ENCODE peak calls at places on chromosome 7, in nine cellular contexts. Q, V, U, W, N, K, B, F and T are unnamed samples.

GRCh38 chr7:157434231-157434630 is 97.4 kb downstream of the DNAJB6 start:
- DNase-seq in U (no peak), Q (no peak), K (no peak), F (no peak), W (no peak), B (no peak), V (no peak), N (no peak), T (no peak)

GRCh38 chr7:70894799-70895198 is 237.1 kb upstream of the GALNT17 start:
- DNase-seq in K (no peak), V (no peak), B (no peak), W (no peak), N (no peak), Q (no peak), U (no peak), F (no peak), T (no peak)

GRCh38 chr7:143416565-143417149 is 8.0 kb upstream of the EPHA1 start:
- DNase-seq in U (no peak), Q (peak), B (no peak), F (no peak), V (no peak), N (no peak), W (peak), K (peak), T (peak)

GRCh38 chr7:140231779-140232491 is 55.2 kb upstream of the KDM7A start:
- DNase-seq in B (no peak), F (no peak), Q (no peak), N (no peak), V (no peak), W (no peak), K (no peak), U (no peak), T (no peak)

GRCh38 chr7:150997075-150997511 is 6.3 kb downstream of the NOS3 start:
- DNase-seq in B (no peak), U (no peak), K (no peak), V (no peak), Q (no peak), W (no peak), F (no peak), N (no peak), T (no peak)

GRCh38 chr7:157129200-157129599 is 9.5 kb upstream of the UBE3C start:
- DNase-seq in F (no peak), V (no peak), N (no peak), B (no peak), Q (no peak), U (no peak), K (no peak), W (no peak), T (no peak)

GRCh38 chr7:51369746-51370145 is 53.1 kb upstream of the COBL start:
- DNase-seq in N (no peak), B (peak), V (no peak), K (no peak), F (no peak), U (no peak), Q (peak), W (peak), T (no peak)

GRCh38 chr7:65287023-65287422 is 86.6 kb upstream of the ZNF92 start:
- DNase-seq in Q (peak), K (no peak), B (no peak), F (no peak), N (no peak), W (no peak), V (no peak), U (no peak), T (no peak)

GRCh38 chr7:518630-519428 is 817 bp downstream of the PDGFA start:
- DNase-seq in N (no peak), W (no peak), Q (peak), B (peak), V (no peak), F (peak), U (no peak), K (no peak), T (peak)

GRCh38 chr7:27209933-27210440 is 10.1 kb upstream of the HOXA13 start:
- DNase-seq in V (no peak), Q (no peak), B (no peak), W (no peak), N (no peak), U (no peak), K (no peak), F (no peak), T (no peak)

GRCh38 chr7:143362126-143362961 is at the start of gene FAM131B:
- DNase-seq in K (no peak), Q (no peak), W (no peak), U (no peak), N (no peak), V (no peak), B (peak), F (no peak), T (no peak)

GRCh38 chr7:116630932-116631449 is 41.0 kb upstream of the MET start:
- DNase-seq in W (no peak), Q (peak), B (peak), N (no peak), F (no peak), K (peak), V (no peak), U (no peak), T (peak)

GRCh38 chr7:32947420-32947983 is 9.7 kb upstream of the FKBP9 start:
- DNase-seq in U (no peak), V (no peak), W (no peak), B (no peak), N (no peak), K (no peak), F (no peak), Q (no peak), T (no peak)

GRCh38 chr7:106858618-106859532 is 6.2 kb upstream of the PIK3CG start:
- DNase-seq in F (no peak), N (peak), B (no peak), K (no peak), W (no peak), Q (no peak), V (no peak), U (no peak), T (no peak)

GRCh38 chr7:3196629-3197028 is 104.4 kb upstream of the SDK1 start:
- DNase-seq in K (no peak), Q (no peak), V (no peak), N (peak), B (no peak), U (no peak), F (no peak), W (no peak), T (no peak)

GRCh38 chr7:80151274-80151665 is 16.6 kb downstream of the GNAI1 start:
- DNase-seq in K (no peak), N (no peak), U (no peak), B (no peak), V (no peak), W (no peak), Q (peak), F (no peak), T (peak)

GRCh38 chr7:4265056-4265455 is 417.0 kb upstream of the FOXK1 start:
- DNase-seq in U (no peak), N (peak), B (no peak), F (no peak), Q (no peak), V (peak), K (no peak), W (no peak), T (no peak)

GRCh38 chr7:111650456-111650999 is 88.2 kb upstream of the IMMP2L start:
- DNase-seq in B (no peak), U (no peak), Q (peak), V (no peak), F (no peak), N (no peak), K (no peak), W (no peak), T (peak)

GRCh38 chr7:75889826-75890225 is 11.0 kb downstream of the RHBDD2 start:
- DNase-seq in F (no peak), W (no peak), V (no peak), U (no peak), B (no peak), Q (peak), K (no peak), N (no peak), T (no peak)

GRCh38 chr7:34137176-34137575 is 231.8 kb downstream of the BMPER start:
- DNase-seq in K (no peak), N (no peak), W (no peak), F (no peak), Q (no peak), U (no peak), B (no peak), V (no peak), T (no peak)

GRCh38 chr7:3412871-3413270 is 111.8 kb downstream of the SDK1 start:
- DNase-seq in N (no peak), W (no peak), Q (no peak), K (no peak), B (no peak), U (no peak), F (no peak), V (no peak), T (no peak)

GRCh38 chr7:6489612-6490011 is 41.9 kb upstream of the DAGLB start:
- DNase-seq in Q (no peak), K (peak), U (no peak), N (no peak), B (no peak), W (peak), F (no peak), V (no peak), T (no peak)

GRCh38 chr7:100674441-100675407 is 1.2 kb downstream of the GNB2 start:
- DNase-seq in V (no peak), U (no peak), N (peak), W (peak), B (peak), F (no peak), K (no peak), Q (peak), T (no peak)

GRCh38 chr7:69211739-69212138 is 386.5 kb upstream of the AUTS2 start:
- DNase-seq in U (no peak), B (no peak), F (no peak), Q (no peak), K (no peak), W (peak), N (no peak), V (no peak), T (no peak)

GRCh38 chr7:98826811-98827231 is 43.0 kb downstream of the TMEM130 start:
- DNase-seq in K (no peak), U (no peak), F (peak), W (no peak), B (no peak), N (no peak), V (no peak), Q (no peak), T (no peak)

GRCh38 chr7:123557016-123557630 is 495 bp downstream of the NDUFA5 start:
- DNase-seq in B (no peak), W (no peak), U (no peak), V (no peak), Q (peak), F (no peak), N (no peak), K (no peak), T (peak)

GRCh38 chr7:102279537-102280400 is 6.9 kb upstream of the SH2B2 start:
- DNase-seq in B (peak), Q (peak), U (no peak), K (peak), F (peak), W (peak), V (no peak), N (peak), T (peak)

GRCh38 chr7:89681448-89681847 is 472.8 kb upstream of the STEAP1 start:
- DNase-seq in F (no peak), V (no peak), W (no peak), K (no peak), Q (no peak), B (no peak), N (no peak), U (no peak), T (no peak)

GRCh38 chr7:44796504-44797328 is at the start of gene PPIA:
- DNase-seq in U (peak), K (peak), Q (peak), N (peak), V (peak), F (peak), W (peak), B (peak), T (peak)

GRCh38 chr7:44799939-44800338 is 3.5 kb downstream of the PPIA start:
- DNase-seq in W (no peak), V (no peak), Q (no peak), K (no peak), N (no peak), F (no peak), B (no peak), U (no peak), T (no peak)

GRCh38 chr7:44798649-44799275 is 2.3 kb downstream of the PPIA start:
- DNase-seq in K (no peak), N (no peak), U (no peak), Q (peak), F (no peak), W (no peak), V (no peak), B (no peak), T (peak)

GRCh38 chr7:44796034-44796503 is 412 bp upstream of the PPIA start:
- DNase-seq in K (peak), B (no peak), N (no peak), W (peak), F (no peak), U (no peak), Q (peak), V (peak), T (peak)

GRCh38 chr7:44797329-44798258 is 1.1 kb downstream of the PPIA start:
- DNase-seq in N (peak), K (peak), V (peak), U (peak), F (peak), Q (peak), W (peak), B (peak), T (peak)
- TF ChIP-seq CTCF in N (peak), K (no peak), V (peak), U (peak), F (peak), Q (peak), W (peak), B (peak), T (peak)

DNA sequence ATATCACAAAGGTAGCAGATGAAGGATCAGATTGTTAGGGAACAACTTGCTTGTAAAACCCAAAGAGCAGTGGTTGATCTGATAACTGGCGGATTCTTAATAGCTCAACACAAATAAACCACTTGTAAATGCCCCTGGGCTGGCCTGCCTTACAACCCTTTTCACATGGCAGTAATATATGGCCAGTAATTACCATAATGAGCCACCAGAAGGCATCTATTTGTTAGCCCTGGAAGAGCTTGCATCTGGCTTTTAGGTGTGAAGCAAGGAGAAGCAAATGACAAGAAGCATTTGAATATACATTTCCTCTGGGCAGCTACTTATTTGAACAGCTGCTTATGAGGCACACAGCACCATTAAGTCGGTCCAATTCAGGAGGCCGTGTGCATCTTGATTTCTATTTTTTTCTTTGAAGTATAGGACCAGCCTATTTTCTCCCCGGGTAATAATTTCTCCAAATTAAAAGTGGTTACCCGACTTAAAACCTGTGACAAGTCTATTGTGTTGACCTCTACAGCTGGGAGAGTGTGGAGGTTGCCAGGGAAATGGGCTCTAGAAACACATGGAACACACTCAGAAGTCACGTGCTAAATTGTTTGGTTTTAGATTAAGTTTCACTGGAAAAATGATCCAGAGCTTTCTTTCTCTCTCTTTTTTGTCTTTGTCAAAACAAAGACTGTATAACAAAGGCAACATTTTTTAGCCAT is 113.4 kb downstream of the SEM1 start:
- DNase-seq in B (no peak), W (no peak), U (no peak), V (no peak), K (no peak), F (no peak), N (no peak), Q (peak), T (no peak)
- TF ChIP-seq CTCF in B (peak), W (no peak), U (peak), V (peak), K (no peak), F (no peak), N (no peak), Q (peak), T (no peak)

GRCh38 chr7:127252380-127252718 is 392 bp downstream of the GRM8 start:
- DNase-seq in V (no peak), K (no peak), W (no peak), U (no peak), B (no peak), F (no peak), N (no peak), Q (no peak), T (no peak)

GRCh38 chr7:127252736-127253288 is at the start of gene GRM8:
- DNase-seq in W (no peak), F (peak), Q (peak), B (no peak), U (no peak), K (no peak), V (no peak), N (peak), T (no peak)

GRCh38 chr7:127251048-127251451 is 1.7 kb downstream of the GRM8 start:
- DNase-seq in K (no peak), N (no peak), W (no peak), Q (no peak), B (no peak), F (no peak), U (no peak), V (no peak), T (no peak)

GRCh38 chr7:127251458-127252379 is 1.0 kb downstream of the GRM8 start:
- DNase-seq in N (peak), U (no peak), V (no peak), B (no peak), K (no peak), Q (no peak), F (no peak), W (no peak), T (no peak)

DNA sequence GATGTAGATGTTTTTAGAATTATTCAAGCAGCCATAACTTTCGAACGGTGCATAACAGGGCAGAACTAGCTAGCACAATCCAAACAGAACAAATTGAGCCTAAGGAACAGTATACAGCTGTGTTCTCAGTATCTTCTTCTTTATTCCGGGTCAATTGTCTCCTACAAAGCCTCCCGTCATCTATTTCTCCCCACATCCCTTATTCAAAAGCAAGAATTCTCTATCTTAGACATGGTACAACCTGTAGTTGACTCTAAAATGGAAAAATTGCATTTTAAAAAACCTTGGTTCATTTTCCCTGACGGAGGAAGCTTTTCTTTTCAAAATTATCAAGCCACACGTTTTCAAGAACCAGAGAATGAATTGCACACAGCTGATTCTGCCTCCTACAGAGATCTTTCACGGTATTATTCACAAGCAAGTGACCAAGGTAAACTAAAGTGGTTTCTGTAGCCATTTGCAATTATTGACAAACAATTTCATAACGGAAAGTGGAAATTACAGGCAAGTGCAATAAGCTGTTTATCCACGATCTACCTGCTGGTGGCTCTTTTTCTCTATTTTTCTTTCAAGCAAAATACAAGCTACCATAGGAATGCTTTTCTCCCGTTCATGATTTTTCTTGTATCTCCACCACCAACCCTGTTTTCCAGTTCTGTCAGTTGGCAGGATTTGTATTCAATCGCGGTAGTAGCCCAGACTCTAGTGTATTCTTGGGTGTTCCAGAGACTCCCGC is 2.3 kb downstream of the GRM8 start:
- DNase-seq in V (no peak), F (no peak), W (peak), U (no peak), N (no peak), B (no peak), K (no peak), Q (peak), T (no peak)
- TF ChIP-seq CTCF in V (no peak), F (no peak), W (peak), U (no peak), N (no peak), B (no peak), K (no peak), Q (no peak), T (no peak)

GRCh38 chr7:47991741-47992311 is 12.4 kb upstream of the HUS1 start:
- DNase-seq in B (peak), F (peak), W (peak), N (peak), Q (peak), U (peak), K (no peak), V (peak), T (peak)
- TF ChIP-seq CTCF in B (peak), F (peak), W (peak), N (peak), Q (peak), U (peak), K (peak), V (peak), T (peak)